ENCODE peak calls at places on chromosomes 16 and 17, in four cellular contexts. P, Z, J and K are unnamed samples.

GRCh38 chr17:73980517-73980916 is 223.0 kb upstream of the RPL38 start:
- DNase-seq in Z (no peak), J (no peak), P (no peak), K (no peak)

GRCh38 chr17:11278186-11278983 is 37.4 kb downstream of the SHISA6 start:
- DNase-seq in Z (no peak), J (no peak), P (no peak), K (no peak)

GRCh38 chr17:30378191-30378796 is 433 bp upstream of the CPD start:
- DNase-seq in Z (peak), P (no peak), J (peak), K (peak)

GRCh38 chr17:35116845-35117244 is 2.8 kb downstream of the RAD51D start:
- DNase-seq in Z (no peak), P (no peak), J (no peak), K (no peak)

GRCh38 chr16:68486671-68487495 is 38.6 kb upstream of the SMPD3 start:
- DNase-seq in Z (no peak), P (no peak), J (no peak), K (no peak)

GRCh38 chr16:19094542-19095365 is 19.0 kb upstream of the ITPRIPL2 start:
- DNase-seq in Z (no peak), J (no peak), P (no peak), K (no peak)

GRCh38 chr16:58236231-58236690 is 38.4 kb upstream of the CSNK2A2 start:
- DNase-seq in Z (peak), P (no peak), J (peak), K (peak)

GRCh38 chr17:74282587-74283370 is 8.7 kb downstream of the DNAI2 start:
- DNase-seq in Z (no peak), J (no peak), P (no peak), K (peak)

GRCh38 chr17:43740541-43740940 is 18.1 kb downstream of the SOST start:
- DNase-seq in Z (no peak), P (no peak), J (no peak), K (no peak)

GRCh38 chr16:88303890-88304819 is 78.6 kb upstream of the ZNF469 start:
- DNase-seq in P (no peak), Z (peak), J (peak), K (no peak)

GRCh38 chr17:12070561-12070960 is 49.9 kb downstream of the MAP2K4 start:
- DNase-seq in Z (no peak), P (no peak), J (no peak), K (no peak)

GRCh38 chr17:1979182-1979980 is 45.8 kb downstream of the RTN4RL1 start:
- DNase-seq in Z (peak), J (no peak), P (no peak), K (no peak)

GRCh38 chr16:51952500-51952899 is 594.4 kb downstream of the TOX3 start:
- DNase-seq in P (no peak), Z (no peak), J (no peak), K (no peak)

GRCh38 chr17:78875331-78875730 is 27.7 kb downstream of the CEP295NL start:
- DNase-seq in J (no peak), Z (peak), P (no peak), K (no peak)

GRCh38 chr17:19867654-19868395 is at the start of gene ULK2:
- DNase-seq in J (peak), P (no peak), Z (peak), K (peak)

GRCh38 chr16:89565506-89566372 is 5.3 kb downstream of the RPL13 start:
- DNase-seq in P (no peak), J (no peak), Z (peak), K (peak)

GRCh38 chr17:55750750-55751641 is at the start of gene PCTP:
- DNase-seq in Z (peak), J (peak), P (peak), K (peak)

GRCh38 chr17:81294512-81295030 is 536 bp downstream of the SLC38A10 start:
- DNase-seq in Z (peak), P (no peak), J (no peak), K (peak)

GRCh38 chr16:14072360-14072759 is 1.2 kb downstream of the MRTFB start:
- DNase-seq in Z (no peak), J (no peak), P (no peak), K (no peak)

GRCh38 chr16:14071576-14072271 is 605 bp downstream of the MRTFB start:
- DNase-seq in P (no peak), J (peak), Z (peak), K (peak)

GRCh38 chr16:14069818-14070217 is 1.3 kb upstream of the MRTFB start:
- DNase-seq in Z (no peak), P (no peak), J (no peak), K (no peak)

GRCh38 chr16:14070555-14070876 is 603 bp upstream of the MRTFB start:
- DNase-seq in Z (no peak), J (no peak), P (no peak), K (no peak)

DNA sequence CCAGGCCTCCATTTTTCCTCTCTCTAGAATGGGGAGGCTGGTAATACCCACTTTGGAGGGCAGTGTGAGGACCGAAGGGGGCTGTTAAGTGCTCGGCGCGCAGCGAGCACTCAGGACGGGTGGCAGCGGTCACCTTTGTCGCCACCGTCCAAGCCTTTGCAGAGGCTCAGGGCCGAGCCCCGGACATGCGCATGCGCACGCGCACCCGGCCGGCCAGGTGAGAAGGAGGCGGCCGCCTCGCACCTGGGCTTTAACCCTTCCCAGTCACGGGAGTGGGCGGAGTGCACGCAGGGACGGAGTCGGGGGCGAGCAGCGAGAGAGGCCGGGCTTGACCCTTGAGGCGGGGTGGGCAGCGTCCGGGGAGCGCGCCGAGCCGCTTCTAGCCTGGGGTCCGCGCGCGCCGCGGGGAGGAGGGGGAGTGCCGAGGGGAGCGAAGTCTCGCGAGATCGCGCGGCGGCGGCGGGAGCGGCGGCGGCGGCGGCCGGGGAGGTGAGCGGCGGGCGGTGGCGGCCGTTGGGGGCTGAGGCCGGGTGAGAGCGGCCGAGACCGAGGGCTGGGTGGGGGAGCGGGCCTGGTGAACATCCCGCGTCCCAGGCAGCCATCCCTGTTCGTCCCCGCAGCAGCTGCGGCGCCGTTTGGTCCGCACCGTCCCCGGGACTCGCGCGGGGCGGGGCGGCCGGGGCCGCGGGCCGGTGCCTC is at the start of gene MRTFB:
- DNase-seq in J (peak), P (no peak), Z (peak), K (peak)
- TF ChIP-seq POLR2A in J (peak), P (no peak), Z (peak), K (no peak)

DNA sequence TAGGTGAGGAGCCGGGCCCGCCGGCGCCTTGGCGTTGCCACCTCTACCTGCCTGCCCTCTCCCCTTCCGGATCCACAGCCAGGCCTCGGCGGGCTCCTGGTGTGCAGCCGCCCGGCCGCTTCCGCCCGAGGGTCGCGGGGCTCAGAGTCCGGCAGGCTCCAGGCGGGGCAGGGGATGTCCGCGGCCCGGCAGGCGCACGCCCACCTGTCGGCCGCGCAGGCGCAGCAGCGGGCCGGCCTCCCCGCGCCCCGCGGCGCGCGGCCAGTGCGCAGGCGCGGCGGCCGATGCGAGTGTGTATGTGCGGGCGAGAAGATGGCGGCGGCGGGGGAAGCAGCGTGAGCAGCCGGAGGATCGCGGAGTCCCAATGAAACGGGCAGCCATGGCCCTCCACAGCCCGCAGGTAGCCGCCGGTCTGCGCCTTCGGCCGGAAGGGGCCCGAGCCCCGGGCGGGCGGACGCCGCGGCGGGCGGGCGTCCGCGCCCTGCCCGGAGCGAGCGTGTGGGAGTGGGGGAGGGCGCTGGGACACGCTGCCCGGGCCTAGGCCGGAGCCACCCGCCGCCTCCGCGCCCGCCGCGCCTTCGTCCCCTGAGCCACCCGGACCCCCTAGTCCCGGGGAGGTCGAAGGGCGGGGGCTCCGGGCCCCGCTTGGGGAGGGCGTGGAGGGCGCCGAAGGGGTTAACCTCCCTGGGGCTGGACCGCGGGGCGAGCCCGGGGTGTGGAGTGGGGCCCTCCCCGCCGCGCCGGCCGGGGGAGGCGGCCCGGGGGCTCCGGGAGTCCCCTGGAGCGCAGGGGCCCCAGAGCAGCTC is at the start of gene USP10:
- DNase-seq in Z (peak), P (no peak), J (peak), K (peak)
- TF ChIP-seq POLR2A in Z (no peak), P (no peak), J (peak), K (peak)

GRCh38 chr16:86576591-86577313 is 1.6 kb upstream of the FOXL1 start:
- DNase-seq in Z (no peak), J (no peak), P (no peak), K (no peak)

GRCh38 chr16:86579268-86580062 is 1.1 kb downstream of the FOXL1 start:
- DNase-seq in Z (no peak), P (no peak), J (peak), K (no peak)

GRCh38 chr16:86577314-86577971 is 906 bp upstream of the FOXL1 start:
- DNase-seq in J (no peak), P (no peak), Z (no peak), K (no peak)

GRCh38 chr16:86578499-86579267 is at the start of gene FOXL1:
- DNase-seq in Z (no peak), P (no peak), J (peak), K (no peak)

DNA sequence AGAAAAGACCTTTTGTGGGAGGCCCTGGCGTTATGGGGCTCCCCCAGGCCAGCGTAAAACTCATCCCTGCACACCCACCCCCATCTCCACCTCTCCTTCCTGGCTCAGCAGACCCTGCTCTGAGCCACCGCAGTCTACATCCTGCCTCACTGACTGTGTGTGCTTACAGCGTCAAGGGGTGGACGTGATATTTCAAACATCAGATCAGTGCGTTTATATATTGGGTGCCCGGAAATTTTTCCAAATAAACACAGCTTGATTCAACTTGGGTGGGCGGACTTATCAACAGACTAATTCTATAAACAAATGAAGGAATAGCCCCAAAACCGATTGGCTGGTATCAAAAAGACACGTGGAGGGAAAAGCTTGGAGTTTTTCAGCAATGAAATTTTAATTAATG is 293 bp upstream of the FOXL1 start:
- DNase-seq in P (no peak), Z (no peak), J (no peak), K (no peak)
- TF ChIP-seq POLR2A in P (no peak), Z (no peak), J (no peak), K (no peak)

GRCh38 chr17:752002-752619 is at the start of gene GEMIN4:
- DNase-seq in J (peak), P (peak), Z (peak), K (peak)
- TF ChIP-seq POLR2A in J (peak), P (no peak), Z (peak), K (peak)

GRCh38 chr16:31082368-31083045 is 6.2 kb downstream of the PRSS53 start:
- DNase-seq in Z (no peak), J (no peak), P (no peak), K (no peak)
- TF ChIP-seq POLR2A in Z (no peak), J (no peak), P (no peak), K (no peak)

GRCh38 chr16:72789465-72789864 is 258.5 kb downstream of the ZFHX3 start:
- DNase-seq in P (no peak), Z (no peak), J (no peak), K (no peak)

GRCh38 chr16:72793716-72794115 is 254.2 kb downstream of the ZFHX3 start:
- DNase-seq in Z (no peak), J (no peak), P (no peak), K (no peak)

GRCh38 chr16:72789921-72790320 is 258.0 kb downstream of the ZFHX3 start:
- DNase-seq in J (no peak), P (no peak), Z (no peak), K (no peak)

GRCh38 chr16:72793017-72793416 is 254.9 kb downstream of the ZFHX3 start:
- DNase-seq in J (no peak), Z (no peak), P (no peak), K (no peak)

GRCh38 chr16:72791786-72792185 is 256.1 kb downstream of the ZFHX3 start:
- DNase-seq in P (no peak), J (no peak), Z (no peak), K (no peak)
- TF ChIP-seq POLR2A in P (no peak), J (no peak), Z (no peak), K (no peak)

DNA sequence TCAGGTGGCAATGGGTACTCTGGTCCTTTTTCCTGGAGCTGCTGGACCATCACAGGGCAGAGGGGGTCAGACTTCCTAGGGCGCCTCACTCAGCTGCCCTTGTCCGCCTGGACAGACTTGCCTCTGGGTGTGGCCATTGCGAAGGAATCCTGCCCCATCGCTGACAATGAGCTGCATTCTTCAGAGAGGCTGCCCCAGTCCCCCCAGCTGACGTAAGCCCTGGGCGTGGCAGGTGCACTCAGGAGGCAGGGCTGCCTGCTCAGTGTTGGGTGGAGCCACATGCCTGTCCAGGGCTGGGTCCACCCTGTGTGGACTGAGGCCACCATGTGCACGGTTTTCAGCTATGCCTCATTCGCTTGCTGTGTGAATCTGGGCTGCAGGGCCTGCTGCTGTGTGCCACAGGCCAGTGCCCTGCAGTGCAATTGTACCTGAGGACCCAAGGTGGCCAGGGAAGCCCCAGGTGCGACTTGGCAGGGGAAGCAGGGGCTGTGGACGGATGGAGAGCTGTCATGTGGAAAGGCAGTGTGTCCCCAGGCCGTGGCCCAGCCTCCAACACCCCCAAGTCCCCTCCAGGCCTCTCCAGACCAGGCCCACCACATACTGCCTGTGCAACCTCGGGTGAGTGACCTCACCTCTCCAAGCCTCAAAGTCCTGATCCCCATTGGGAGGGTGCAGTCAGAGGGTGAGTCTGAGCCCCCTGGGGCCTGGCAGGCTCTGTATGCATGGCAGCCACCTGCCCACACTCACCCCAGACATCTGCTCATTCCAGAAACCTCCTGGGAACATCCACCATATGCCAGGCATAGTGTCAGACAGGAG is 14.0 kb upstream of the MPRIP start:
- DNase-seq in J (no peak), P (no peak), Z (no peak), K (peak)
- TF ChIP-seq POLR2A in J (no peak), P (no peak), Z (no peak), K (no peak)